ENCODE peak calls at places on chromosomes 13 and 19, in eight cellular contexts. Q, A, Y, P, E, M, N and O are unnamed samples. For H3K4me1, the result is how much of the 10 kb centered on the place peaks cover.

GRCh38 chr19:41192574-41193419 is at the start of gene CYP2S1:
- DNase-seq in N (peak), M (no peak), E (no peak), A (no peak), Y (no peak), P (peak), Q (no peak), O (no peak)

GRCh38 chr13:73677041-73677589 is 457.1 kb downstream of the KLF12 start:
- DNase-seq in E (no peak), N (no peak), P (no peak), Y (no peak), M (no peak), Q (no peak), A (peak), O (peak)

GRCh38 chr19:51107406-51108065 is 673 bp downstream of the CTU1 start:
- DNase-seq in Y (no peak), A (peak), M (no peak), P (no peak), Q (no peak), E (no peak), N (peak), O (peak)

GRCh38 chr13:50236898-50237318 is 221.7 kb downstream of the KCNRG start:
- DNase-seq in A (peak), P (no peak), M (no peak), Q (no peak), E (no peak), Y (no peak), N (no peak), O (no peak)

GRCh38 chr19:35251456-35251855 is 2.7 kb downstream of the LSR start:
- DNase-seq in N (no peak), P (no peak), Q (no peak), E (peak), A (no peak), Y (no peak), M (peak), O (no peak)

GRCh38 chr13:32330438-32330837 is 15.1 kb downstream of the BRCA2 start:
- DNase-seq in P (no peak), M (no peak), N (no peak), Q (no peak), A (peak), Y (no peak), E (no peak), O (no peak)

GRCh38 chr13:48155850-48156249 is 60.9 kb upstream of the MED4 start:
- DNase-seq in N (no peak), Y (peak), P (no peak), E (no peak), A (peak), Q (no peak), M (no peak), O (peak)

GRCh38 chr13:31476266-31476665 is 263.1 kb upstream of the RXFP2 start:
- DNase-seq in Q (no peak), N (peak), Y (no peak), P (no peak), M (no peak), E (no peak), A (peak), O (no peak)

GRCh38 chr19:10104665-10105221 is 1.4 kb upstream of the PPAN start:
- DNase-seq in A (no peak), Q (no peak), E (peak), N (no peak), Y (no peak), P (no peak), M (no peak), O (no peak)

GRCh38 chr13:101986316-101986715 is 415.5 kb downstream of the FGF14 start:
- DNase-seq in E (no peak), Q (no peak), Y (no peak), A (no peak), N (no peak), M (no peak), P (no peak), O (no peak)

GRCh38 chr13:26562538-26562890 is 5.0 kb downstream of the WASF3 start:
- DNase-seq in Q (no peak), P (no peak), M (no peak), E (no peak), Y (no peak), A (peak), N (no peak), O (no peak)

GRCh38 chr13:96090240-96091101 is 564 bp downstream of the HS6ST3 start:
- DNase-seq in N (peak), A (peak), Q (peak), P (peak), M (no peak), Y (no peak), E (no peak), O (peak)

GRCh38 chr19:9875796-9876195 is 40.7 kb downstream of the PIN1 start:
- DNase-seq in A (no peak), Q (no peak), P (no peak), E (no peak), Y (no peak), M (no peak), N (no peak), O (no peak)

GRCh38 chr13:45108716-45109706 is 11.3 kb upstream of the GTF2F2 start:
- DNase-seq in A (peak), Q (no peak), E (no peak), M (no peak), P (no peak), Y (no peak), N (peak), O (no peak)

GRCh38 chr19:40800997-40801377 is 2.0 kb downstream of the EGLN2 start:
- DNase-seq in Q (no peak), N (no peak), E (peak), P (no peak), Y (no peak), M (no peak), A (no peak), O (no peak)

GRCh38 chr13:67776171-67776570 is 546.0 kb upstream of the PCDH9 start:
- DNase-seq in P (no peak), A (no peak), M (no peak), E (no peak), Q (no peak), N (no peak), Y (no peak), O (peak)

GRCh38 chr19:8174706-8175105 is 25.3 kb upstream of the FBN3 start:
- DNase-seq in A (peak), P (no peak), Y (no peak), Q (no peak), N (no peak), M (no peak), E (no peak), O (no peak)

GRCh38 chr19:45179848-45180370 is 1.3 kb downstream of the BLOC1S3 start:
- DNase-seq in E (no peak), Y (no peak), P (no peak), N (no peak), M (no peak), A (no peak), Q (no peak), O (no peak)

GRCh38 chr19:10137751-10138682 is 18.3 kb upstream of the EIF3G start:
- DNase-seq in M (no peak), Q (no peak), Y (no peak), E (no peak), N (no peak), P (no peak), A (no peak), O (no peak)

GRCh38 chr13:26749905-26750304 is 10.7 kb downstream of the GPR12 start:
- DNase-seq in Y (no peak), N (no peak), E (no peak), Q (no peak), A (no peak), P (no peak), M (no peak), O (no peak)

GRCh38 chr13:41193919-41194824 is at the start of gene KBTBD7:
- DNase-seq in A (peak), E (peak), P (peak), N (peak), M (peak), Y (peak), Q (peak), O (peak)
- H3K4me1 ChIP-seq in A (under half), E (under half), P (under half), N (under half), M (under half), Y (under half), Q (under half), O (under half)

GRCh38 chr19:4981681-4981958 is 12.7 kb downstream of the KDM4B start:
- DNase-seq in Y (no peak), Q (no peak), P (no peak), E (no peak), M (no peak), A (no peak), N (no peak), O (no peak)

GRCh38 chr19:4980087-4980486 is 11.2 kb downstream of the KDM4B start:
- DNase-seq in Y (no peak), M (no peak), P (no peak), Q (no peak), N (no peak), A (peak), E (no peak), O (no peak)

GRCh38 chr19:4979211-4979807 is 10.4 kb downstream of the KDM4B start:
- DNase-seq in Y (no peak), Q (no peak), A (no peak), E (no peak), P (no peak), N (no peak), M (no peak), O (no peak)

GRCh38 chr19:4983346-4984105 is 14.6 kb downstream of the KDM4B start:
- DNase-seq in P (no peak), A (no peak), Q (no peak), E (no peak), N (no peak), M (no peak), Y (no peak), O (no peak)

GRCh38 chr19:4980838-4981680 is 12.1 kb downstream of the KDM4B start:
- DNase-seq in A (no peak), P (no peak), M (no peak), E (no peak), Y (no peak), Q (no peak), N (peak), O (no peak)
- TF ChIP-seq CTCF in A (no peak), P (no peak), M (no peak), E (no peak), Y (no peak), Q (no peak), N (peak), O (no peak)

GRCh38 chr13:58704953-58705352 is 1073.4 kb downstream of the PCDH17 start:
- DNase-seq in A (no peak), Q (no peak), Y (no peak), E (no peak), M (no peak), P (no peak), N (no peak), O (no peak)
- H3K4me3 ChIP-seq in A (no peak), Q (no peak), Y (no peak), E (no peak), M (no peak), P (no peak), N (no peak), O (no peak)

GRCh38 chr19:2779121-2779740 is 3.8 kb downstream of the SGTA start:
- DNase-seq in A (no peak), Q (no peak), M (no peak), Y (no peak), P (no peak), N (no peak), E (no peak), O (no peak)
- H3K4me1 ChIP-seq in A (under half), Q (half or more), M (half or more), Y (under half), P (under half), N (under half), E (half or more), O (under half)

GRCh38 chr13:114112826-114113322 is 19.5 kb downstream of the RASA3 start:
- DNase-seq in E (peak), Y (no peak), A (no peak), P (peak), Q (no peak), M (no peak), N (peak), O (no peak)
- TF ChIP-seq CTCF in E (no peak), Y (no peak), A (no peak), P (no peak), Q (no peak), M (no peak), N (peak), O (no peak)